ENCODE peak calls at places on chromosomes 5 and 9, in four cellular contexts. S is HCT116, U is HepG2, P is K562. C is an unnamed sample. For H3K27me3, the result is how much of the 10 kb centered on the place peaks cover.

GRCh38 chr5:74641778-74642542 is 1.4 kb upstream of the ENC1 start:
- DNase-seq in S (peak), P (peak), U (peak), C (peak)

GRCh38 chr9:33799928-33800689 is 4.7 kb downstream of the PRSS3 start:
- DNase-seq in U (no peak), S (no peak), P (no peak), C (no peak)

GRCh38 chr9:6944896-6945295 is 187.1 kb downstream of the KDM4C start:
- DNase-seq in S (no peak), P (no peak), U (no peak), C (no peak)

GRCh38 chr5:125059255-125060050 is 313.0 kb upstream of the ZNF608 start:
- DNase-seq in U (no peak), P (no peak), S (peak), C (no peak)

GRCh38 chr5:52989781-52990530 is 804 bp downstream of the ITGA2 start:
- DNase-seq in P (no peak), S (peak), U (no peak), C (no peak)

GRCh38 chr5:91033370-91033769 is 349.7 kb downstream of the ARRDC3 start:
- DNase-seq in U (no peak), S (no peak), P (no peak), C (no peak)

GRCh38 chr9:69771775-69772418 is 12.1 kb upstream of the PTAR1 start:
- DNase-seq in U (no peak), P (peak), S (no peak), C (no peak)

GRCh38 chr5:102865171-102865509 is 110.0 kb downstream of the PAM start:
- DNase-seq in U (no peak), P (no peak), S (peak), C (no peak)

GRCh38 chr5:21802100-21802499 is 1051.0 kb downstream of the CDH12 start:
- DNase-seq in U (no peak), P (no peak), S (no peak), C (no peak)

GRCh38 chr5:92849798-92850197 is 731.2 kb downstream of the NR2F1-AS1 start:
- DNase-seq in U (no peak), P (no peak), S (no peak), C (no peak)

GRCh38 chr9:34190996-34191892 is 12.4 kb downstream of the UBAP1 start:
- DNase-seq in P (no peak), S (no peak), U (peak), C (no peak)

GRCh38 chr5:142644640-142645361 is 41.1 kb downstream of the FGF1 start:
- DNase-seq in P (no peak), S (peak), U (no peak), C (peak)

GRCh38 chr9:70205366-70206020 is 53.3 kb upstream of the SMC5 start:
- DNase-seq in S (no peak), P (no peak), U (no peak), C (no peak)

GRCh38 chr9:93900971-93901861 is 53.9 kb downstream of the BARX1 start:
- DNase-seq in P (no peak), S (no peak), U (no peak), C (no peak)

GRCh38 chr5:53481887-53482716 is 1.7 kb downstream of the FST start:
- DNase-seq in P (peak), U (peak), S (peak), C (no peak)

GRCh38 chr5:95027151-95027721 is 257.7 kb downstream of the MCTP1 start:
- DNase-seq in P (no peak), S (no peak), U (no peak), C (no peak)

GRCh38 chr5:60668715-60669304 is 31.2 kb downstream of the DEPDC1B start:
- DNase-seq in P (peak), U (peak), S (peak), C (no peak)

GRCh38 chr5:71782771-71783770 is 64.0 kb downstream of the CARTPT start:
- DNase-seq in S (peak), P (peak), U (peak), C (peak)

GRCh38 chr5:171336486-171337206 is 27.6 kb downstream of the TLX3 start:
- DNase-seq in P (peak), U (no peak), S (peak), C (peak)

GRCh38 chr9:69443178-69443577 is 118.2 kb downstream of the ENTREP1 start:
- DNase-seq in U (no peak), P (no peak), S (no peak), C (no peak)

GRCh38 chr5:129459485-129460120 is 495 bp upstream of the ADAMTS19 start:
- DNase-seq in U (no peak), P (no peak), S (no peak), C (no peak)

GRCh38 chr5:76325876-76326491 is 77.1 kb upstream of the IQGAP2 start:
- DNase-seq in U (no peak), P (no peak), S (no peak), C (no peak)

GRCh38 chr9:84393266-84393905 is 52.8 kb upstream of the SLC28A3 start:
- DNase-seq in P (peak), S (no peak), U (no peak), C (no peak)

GRCh38 chr5:153523831-153524230 is 33.4 kb downstream of the GRIA1 start:
- DNase-seq in U (no peak), S (no peak), P (no peak), C (no peak)

GRCh38 chr5:140372971-140373487 is 13.0 kb downstream of the SLC4A9 start:
- DNase-seq in S (peak), P (peak), U (peak), C (peak)

GRCh38 chr5:148697177-148697820 is 43.0 kb upstream of the HTR4 start:
- DNase-seq in S (no peak), U (no peak), P (peak), C (no peak)

GRCh38 chr9:135017916-135018915 is 69.3 kb upstream of the OLFM1 start:
- DNase-seq in P (no peak), S (no peak), U (no peak), C (no peak)

GRCh38 chr9:73437758-73438157 is 286.1 kb downstream of the ANXA1 start:
- DNase-seq in S (peak), P (no peak), U (peak), C (no peak)

GRCh38 chr5:87081511-87082372 is 185.9 kb upstream of the RASA1 start:
- DNase-seq in S (no peak), U (no peak), P (peak), C (no peak)

GRCh38 chr5:9054322-9054721 is 491.6 kb downstream of the SEMA5A start:
- DNase-seq in P (no peak), S (no peak), U (no peak), C (no peak)

GRCh38 chr9:126393876-126394275 is 67.2 kb downstream of the MVB12B start:
- DNase-seq in U (no peak), S (no peak), P (no peak), C (no peak)

GRCh38 chr9:36005891-36006290 is 30.8 kb upstream of the RECK start:
- DNase-seq in S (no peak), U (no peak), P (no peak), C (no peak)

GRCh38 chr5:75756191-75756590 is 39.0 kb upstream of the POC5 start:
- DNase-seq in P (no peak), S (no peak), U (no peak), C (no peak)

GRCh38 chr5:141740885-141741284 is 58.9 kb upstream of the ARAP3 start:
- DNase-seq in U (no peak), S (no peak), P (peak), C (no peak)

GRCh38 chr9:38160613-38161215 is 91.7 kb upstream of the SHB start:
- DNase-seq in S (peak), U (peak), P (peak), C (no peak)

GRCh38 chr9:89442981-89443817 is 54.7 kb downstream of the SEMA4D start:
- DNase-seq in P (no peak), U (no peak), S (no peak), C (no peak)
- H3K27ac ChIP-seq in P (no peak), U (no peak), S (no peak), C (no peak)

GRCh38 chr5:130773813-130774212 is 391.2 kb downstream of the HINT1 start:
- DNase-seq in U (no peak), S (peak), P (no peak), C (no peak)
- TF ChIP-seq TCF7L2 in U (no peak), S (no peak), P (no peak), C (no peak)

GRCh38 chr9:130508218-130508617 is 63.5 kb downstream of the ASS1 start:
- DNase-seq in P (no peak), U (no peak), S (no peak), C (no peak)
- H3K27me3 ChIP-seq in P (under half), U (under half), S (under half), C (under half)

DNA sequence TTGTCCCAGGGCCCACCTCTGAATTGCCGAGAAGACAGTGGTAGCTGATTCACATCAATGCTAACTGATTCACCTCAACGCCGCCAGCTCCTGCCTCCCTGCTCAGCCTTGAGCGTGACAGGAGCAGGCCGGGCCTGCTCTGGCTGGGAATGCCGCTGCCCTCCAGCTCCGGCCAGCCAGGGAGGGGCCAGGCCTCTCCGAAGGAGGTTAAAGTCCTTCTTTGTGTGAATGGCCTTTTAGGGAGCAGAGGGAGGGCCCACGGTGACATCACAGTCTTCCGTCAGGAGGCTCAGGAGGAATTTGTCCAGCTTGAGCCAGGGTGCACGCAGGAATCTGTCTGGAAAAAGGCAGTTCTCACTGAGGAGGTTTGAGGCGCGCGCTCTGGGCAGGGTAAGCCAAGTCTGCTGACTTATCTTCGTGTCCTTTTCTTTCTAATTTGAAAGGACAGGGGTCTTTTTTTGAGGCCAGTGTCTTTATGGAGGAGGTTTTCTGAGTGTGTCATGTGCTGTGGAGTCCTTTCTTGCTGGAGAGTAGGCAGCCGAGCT is 82.7 kb downstream of the C9orf152 start:
- DNase-seq in U (peak), P (no peak), S (no peak), C (no peak)
- H3K27ac ChIP-seq in U (peak), P (no peak), S (no peak), C (peak)

DNA sequence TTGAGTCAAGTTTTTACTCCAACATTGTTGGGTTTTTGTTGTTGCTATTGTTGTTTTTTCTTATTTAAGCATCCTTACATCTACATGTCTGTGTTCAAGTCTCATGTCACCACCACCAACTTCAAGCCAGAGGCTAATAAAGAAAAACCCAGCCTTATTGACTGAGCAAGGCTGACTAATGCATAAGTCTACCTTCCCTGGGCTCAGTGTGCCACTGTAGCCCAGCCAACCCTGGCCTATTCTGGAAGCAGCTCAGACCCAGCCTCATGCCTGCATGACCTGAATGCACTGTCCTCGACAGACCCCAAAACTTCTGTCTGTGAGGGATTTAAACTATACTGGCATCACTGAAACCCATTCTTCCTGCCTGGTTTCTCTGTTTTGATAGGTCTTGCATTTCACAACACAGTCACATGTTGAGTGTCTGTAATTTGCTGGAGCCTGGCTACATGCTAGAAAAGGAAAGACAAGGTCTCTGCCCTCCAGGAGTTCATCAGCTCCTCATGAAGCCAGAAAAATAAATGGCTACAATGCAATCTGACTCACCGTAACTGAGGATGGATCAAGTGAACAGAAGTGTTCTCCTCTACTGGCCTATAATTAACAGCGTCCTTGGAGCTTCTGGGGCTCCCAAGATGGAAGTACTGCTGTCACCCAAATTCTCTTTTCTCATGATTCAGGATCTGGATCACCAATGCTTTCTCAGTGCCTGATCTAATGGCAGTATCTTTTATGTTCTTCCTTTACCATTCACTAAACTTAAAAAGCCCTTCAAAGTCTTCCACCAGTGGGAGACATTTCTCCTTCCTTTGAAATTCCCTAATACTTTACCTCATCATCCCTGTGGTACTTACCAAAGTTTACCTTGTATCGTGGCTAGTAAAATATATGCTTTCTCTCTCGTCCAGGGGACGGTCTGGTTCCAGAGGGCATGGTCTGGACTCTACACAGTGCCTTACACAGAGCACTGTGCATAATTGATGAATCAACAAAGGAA is 103.9 kb upstream of the IFNE start:
- DNase-seq in U (no peak), S (no peak), P (no peak), C (no peak)
- TF ChIP-seq TCF7L2 in U (no peak), S (no peak), P (no peak), C (no peak)

GRCh38 chr5:57527875-57528274 is 45.3 kb upstream of the ACTBL2 start:
- DNase-seq in S (no peak), P (no peak), U (no peak), C (no peak)

GRCh38 chr5:57529864-57530263 is 47.3 kb upstream of the ACTBL2 start:
- DNase-seq in U (no peak), P (no peak), S (no peak), C (no peak)

DNA sequence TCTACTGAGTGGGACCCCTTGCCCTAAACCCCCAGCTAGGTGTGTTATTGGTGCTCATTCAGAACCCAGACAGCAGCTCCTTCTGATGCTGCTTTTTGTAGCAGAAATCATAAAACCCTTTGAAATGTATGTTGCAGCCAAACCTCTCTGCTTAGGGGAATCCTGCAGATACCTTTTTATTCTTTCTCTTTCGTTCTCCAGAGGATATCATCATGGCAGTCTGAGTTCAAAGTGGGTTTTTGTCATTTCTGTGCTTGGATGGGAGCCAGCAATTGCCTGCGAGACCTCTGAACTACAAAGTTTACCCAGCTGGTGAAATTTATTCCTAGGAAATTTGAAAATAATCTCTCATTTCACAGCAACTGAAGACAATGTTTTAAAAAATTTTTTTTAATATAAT is 42.0 kb upstream of the ACTBL2 start:
- DNase-seq in U (no peak), S (no peak), P (no peak), C (no peak)
- H3K27me3 ChIP-seq in U (under half), S (under half), P (under half), C (under half)

C was measured in Panc1.